ENCODE peak calls at places on chromosomes 6 and 20, in four cellular contexts. D, K, U and C are unnamed samples.
A peak's percentile ranks its signal among the peaks of the same experiment; 100 is the strongest.

GRCh38 chr6:111559193-111560097 is 46.2 kb downstream of the TRAF3IP2 start:
- DNase-seq in U (no peak), K (no peak), D (no peak), C (no peak)

GRCh38 chr6:149840345-149841075 is 23.6 kb downstream of the LRP11 start:
- DNase-seq in K (no peak), U (peak; percentile 76), D (peak; percentile 76), C (peak; percentile 56)

GRCh38 chr6:137134483-137134882 is 39.0 kb downstream of the IL22RA2 start:
- DNase-seq in K (no peak), D (no peak), U (no peak), C (no peak)

GRCh38 chr6:167827062-167827587 is 414 bp downstream of the AFDN start:
- DNase-seq in D (peak; percentile 84), K (no peak), U (peak; percentile 34), C (no peak)

GRCh38 chr6:134519456-134519855 is 201.5 kb upstream of the SGK1 start:
- DNase-seq in K (no peak), D (no peak), U (no peak), C (no peak)

GRCh38 chr20:64111841-64112641 is 4.7 kb upstream of the NPBWR2 start:
- DNase-seq in K (no peak), U (peak; percentile 3), D (peak; percentile 80), C (no peak)

GRCh38 chr6:122530440-122531046 is 58.9 kb upstream of the SERINC1 start:
- DNase-seq in K (no peak), D (peak; percentile 44), U (peak; percentile 58), C (no peak)

GRCh38 chr20:44187763-44188709 is 1.0 kb upstream of the JPH2 start:
- DNase-seq in D (no peak), K (no peak), U (no peak), C (no peak)

GRCh38 chr6:134637282-134637681 is 312.6 kb downstream of the ALDH8A1 start:
- DNase-seq in U (no peak), D (no peak), K (no peak), C (no peak)

GRCh38 chr6:101392561-101393230 is 812 bp upstream of the GRIK2 start:
- DNase-seq in U (no peak), K (peak; percentile 33), D (peak; percentile 73), C (no peak)

GRCh38 chr20:20955837-20956236 is 150.3 kb downstream of the LINC00237 start:
- DNase-seq in K (no peak), U (no peak), D (no peak), C (no peak)

GRCh38 chr6:147699637-147700036 is 191.1 kb downstream of the SAMD5 start:
- DNase-seq in D (no peak), U (no peak), K (no peak), C (no peak)

GRCh38 chr6:167881327-167881726 is 54.6 kb downstream of the AFDN start:
- DNase-seq in D (no peak), U (no peak), K (no peak), C (no peak)

GRCh38 chr6:328184-328670 is 35.9 kb downstream of the DUSP22 start:
- DNase-seq in D (no peak), K (no peak), U (peak; percentile 79), C (peak; percentile 83)

GRCh38 chr6:47428288-47428687 is 49.3 kb upstream of the CD2AP start:
- DNase-seq in D (no peak), K (no peak), U (no peak), C (no peak)

GRCh38 chr6:16391451-16391912 is 153.1 kb downstream of the GMPR start:
- DNase-seq in K (no peak), D (no peak), U (no peak), C (no peak)

GRCh38 chr6:112571486-112571885 is 224.4 kb downstream of the RFPL4B start:
- DNase-seq in K (no peak), D (no peak), U (peak; percentile 7), C (no peak)

GRCh38 chr6:78526432-78526831 is 340.9 kb upstream of the IRAK1BP1 start:
- DNase-seq in D (no peak), U (no peak), K (no peak), C (no peak)

GRCh38 chr20:49674383-49675352 is 39.0 kb downstream of the B4GALT5 start:
- DNase-seq in D (no peak), U (peak; percentile 32), K (no peak), C (no peak)

GRCh38 chr20:36574278-36575065 is 1.1 kb downstream of the TGIF2 start:
- DNase-seq in D (peak; percentile 84), U (peak; percentile 68), K (peak; percentile 91), C (no peak)

GRCh38 chr20:56386219-56386618 is 5.8 kb downstream of the AURKA start:
- DNase-seq in U (no peak), K (no peak), D (no peak), C (no peak)

GRCh38 chr6:103797738-103798137 is 1062.0 kb downstream of the HACE1 start:
- DNase-seq in U (no peak), D (no peak), K (no peak), C (no peak)

GRCh38 chr20:47357296-47358051 is 975 bp upstream of the ZMYND8 start:
- DNase-seq in D (peak; percentile 42), U (peak; percentile 94), K (peak; percentile 91), C (peak; percentile 66)

GRCh38 chr6:21665436-21666199 is 72.1 kb downstream of the SOX4 start:
- DNase-seq in U (no peak), K (peak; percentile 64), D (peak; percentile 36), C (no peak)

GRCh38 chr6:138486249-138487121 is 12.8 kb downstream of the NHSL1 start:
- DNase-seq in K (no peak), U (no peak), D (no peak), C (no peak)

DNA sequence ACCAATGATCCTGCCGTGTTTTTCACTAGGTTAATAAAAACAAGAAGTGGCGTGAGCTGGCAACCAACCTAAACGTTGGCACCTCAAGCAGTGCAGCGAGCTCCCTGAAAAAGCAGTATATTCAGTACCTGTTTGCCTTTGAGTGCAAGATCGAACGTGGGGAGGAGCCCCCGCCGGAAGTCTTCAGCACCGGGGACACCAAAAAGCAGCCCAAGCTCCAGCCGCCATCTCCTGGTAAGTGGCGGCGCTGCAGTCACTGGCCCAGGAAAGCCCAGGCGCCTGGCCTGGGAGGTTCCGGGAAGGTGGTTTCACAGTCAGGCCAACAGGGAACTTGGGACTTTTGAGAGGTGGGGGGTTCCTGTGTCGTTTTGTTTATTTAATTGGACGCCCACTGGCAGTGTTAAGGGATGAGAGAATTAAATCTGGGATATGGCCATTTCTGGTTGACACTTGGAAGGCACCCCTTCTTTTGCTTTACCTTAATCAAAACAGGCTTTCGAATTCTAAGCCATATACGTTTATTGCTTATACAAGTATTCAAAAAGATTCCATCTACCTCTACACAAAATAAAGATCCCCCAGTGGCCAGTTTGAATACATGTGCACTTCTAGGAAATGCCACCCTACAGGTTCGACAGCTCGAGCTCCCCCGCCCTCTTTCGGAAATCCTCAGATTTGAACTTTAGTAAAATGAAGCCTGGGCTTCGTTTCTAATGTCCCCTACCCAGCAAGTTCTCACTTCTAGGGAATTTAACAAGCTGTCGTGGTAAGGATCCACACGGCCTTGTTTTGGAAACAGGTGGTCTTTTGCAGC is 138.9 kb downstream of the TMEM242 start:
- DNase-seq in K (peak; percentile 89), D (peak; percentile 84), U (peak; percentile 81), C (peak; percentile 65)
- H3K36me3 ChIP-seq in K (peaks cover 28% of the 10 kb centered on the region), D (peaks cover 69% of the 10 kb centered on the region), U (no peaks in the 10 kb centered on the region), C (peaks cover 64% of the 10 kb centered on the region)

DNA sequence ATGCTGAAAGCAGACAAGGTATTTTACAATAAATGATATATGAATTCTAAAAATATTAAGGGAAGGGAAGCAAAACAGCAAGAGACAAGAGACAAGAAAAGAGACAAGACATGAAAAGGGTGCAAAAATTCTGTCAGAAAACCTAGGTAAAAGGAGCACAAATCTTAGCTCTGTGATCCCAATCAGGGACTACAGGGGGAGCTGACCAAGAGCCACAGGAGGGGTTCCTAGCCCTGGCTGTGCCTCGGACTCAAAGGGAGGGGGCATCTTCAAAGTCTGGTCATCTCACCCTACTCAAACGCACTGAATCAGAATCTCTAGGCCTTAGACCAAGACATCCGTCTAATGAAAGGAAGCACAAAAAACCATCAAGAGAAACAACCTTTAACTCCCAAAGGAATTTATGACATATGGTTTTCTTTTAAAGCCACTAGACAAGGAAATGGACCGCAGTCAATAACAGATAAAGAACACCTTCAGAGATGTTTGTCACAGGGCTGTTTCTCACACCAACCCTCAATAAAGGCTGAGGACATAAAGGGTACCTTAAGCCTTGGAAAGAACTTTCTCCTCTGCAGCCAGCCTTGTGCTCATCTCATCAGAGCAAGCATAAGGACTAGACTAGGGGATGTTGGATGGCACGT is 130.4 kb upstream of the CDYL start:
- DNase-seq in U (no peak), K (no peak), D (no peak), C (no peak)
- H3K27ac ChIP-seq in U (no peak overlapping the region), K (no peak overlapping the region), D (no peak overlapping the region), C (no peak overlapping the region)

GRCh38 chr6:36063318-36063717 is 35.7 kb downstream of the MAPK14 start:
- DNase-seq in U (no peak), K (no peak), D (no peak), C (no peak)
- TF ChIP-seq EP300 in U (no peak), K (no peak), D (no peak), C (no peak)

GRCh38 chr6:81750660-81751387 is 1.7 kb downstream of the TENT5A start:
- DNase-seq in D (no peak), K (no peak), U (no peak), C (no peak)
- H3K36me3 ChIP-seq in D (peaks cover 8% of the 10 kb centered on the region), K (no peaks in the 10 kb centered on the region), U (no peaks in the 10 kb centered on the region), C (no peaks in the 10 kb centered on the region)

DNA sequence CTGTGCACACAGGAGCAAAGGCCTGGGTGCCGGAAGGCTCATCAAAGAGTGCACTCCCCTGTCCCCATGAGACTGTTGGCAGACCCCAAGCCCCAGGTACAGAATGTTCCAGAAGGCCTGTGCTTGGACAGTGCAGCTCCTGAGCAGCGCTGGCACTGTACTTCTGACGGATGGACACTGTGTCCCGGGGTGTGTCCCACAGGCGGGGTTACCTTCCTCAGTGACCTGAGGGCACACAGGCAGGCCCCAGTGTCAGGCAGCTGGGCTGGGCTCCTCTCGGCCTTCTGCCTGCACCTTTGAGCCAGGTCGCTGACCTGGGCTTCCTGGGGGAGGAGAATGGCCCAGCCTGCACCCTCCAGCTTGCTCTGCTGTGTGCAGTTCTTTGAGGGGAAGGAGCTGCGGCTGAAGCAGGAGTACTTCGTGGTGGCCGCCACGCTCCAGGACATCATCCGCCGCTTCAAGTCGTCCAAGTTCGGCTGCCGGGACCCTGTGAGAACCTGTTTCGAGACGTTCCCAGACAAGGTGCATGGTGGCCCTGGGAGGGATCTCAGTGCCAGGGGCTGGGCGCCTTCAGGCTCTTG is 30.1 kb downstream of the PYGB start:
- DNase-seq in K (no peak), U (peak; percentile 63), D (no peak), C (no peak)
- H3K27ac ChIP-seq in K (no peak overlapping the region), U (peak overlapping the region; percentile 31), D (no peak overlapping the region), C (no peak overlapping the region)